ENCODE peak calls at places on chromosomes 4 and X, in five cellular contexts. D is cardiac fibroblast, L is NCI-H345, K is cardiac septum, C is endodermal cell. X is an unnamed sample.

GRCh38 chrX:123173833-123174232 is 10.2 kb upstream of the GRIA3 start:
- DNase-seq in C (no peak), L (no peak), K (no peak), D (peak; percentile 27), X (no peak)

GRCh38 chrX:68504237-68504636 is 5.4 kb downstream of the YIPF6 start:
- DNase-seq in C (no peak), L (no peak), K (no peak), D (peak; percentile 85), X (no peak)

GRCh38 chr4:153523941-153524386 is 57.8 kb downstream of the TMEM131L start:
- DNase-seq in L (no peak), C (peak; percentile 65), K (no peak), D (peak; percentile 62), X (no peak)

GRCh38 chr4:1208970-1209704 is 36.8 kb upstream of the SPON2 start:
- DNase-seq in K (no peak), D (peak; percentile 40), L (no peak), C (no peak), X (no peak)

GRCh38 chrX:19705196-19705769 is 182.1 kb downstream of the SH3KBP1 start:
- DNase-seq in D (peak; percentile 65), C (no peak), K (no peak), L (no peak), X (no peak)

GRCh38 chrX:40090050-40090804 is 7.5 kb downstream of the BCOR start:
- DNase-seq in C (peak; percentile 86), D (peak; percentile 10), K (no peak), L (no peak), X (no peak)

GRCh38 chr4:71639380-71639779 is 144.5 kb downstream of the GC start:
- DNase-seq in C (peak; percentile 71), L (no peak), K (no peak), D (no peak), X (no peak)

GRCh38 chr4:14289708-14290107 is 662.2 kb upstream of the BOD1L1 start:
- DNase-seq in K (no peak), L (no peak), D (peak; percentile 75), C (no peak), X (no peak)

GRCh38 chr4:1939664-1940509 is 68.7 kb downstream of the NSD2 start:
- DNase-seq in L (peak; percentile 8), D (peak; percentile 88), C (no peak), K (no peak), X (peak; percentile 48)

GRCh38 chr4:16159321-16159720 is 67.0 kb downstream of the TAPT1 start:
- DNase-seq in L (no peak), C (no peak), K (no peak), D (no peak), X (no peak)

GRCh38 chr4:90403781-90404180 is 276.6 kb downstream of the CCSER1 start:
- DNase-seq in K (no peak), L (no peak), D (no peak), C (no peak), X (no peak)

GRCh38 chrX:133335027-133335426 is 80.3 kb downstream of the GPC4 start:
- DNase-seq in L (peak; percentile 13), K (no peak), C (no peak), D (peak; percentile 7), X (peak; percentile 23)

GRCh38 chr4:76950846-76951321 is 1.3 kb downstream of the SEPTIN11 start:
- DNase-seq in D (peak; percentile 59), L (no peak), K (no peak), C (no peak), X (peak; percentile 43)

GRCh38 chr4:15232725-15233597 is 194.9 kb upstream of the C1QTNF7 start:
- DNase-seq in L (no peak), C (no peak), D (peak; percentile 84), K (no peak), X (no peak)

GRCh38 chr4:8746523-8747466 is 124.8 kb downstream of the HMX1 start:
- DNase-seq in K (peak; percentile 60), L (no peak), D (no peak), C (peak; percentile 26), X (no peak)

GRCh38 chr4:158538176-158538575 is 16.5 kb downstream of the RXFP1 start:
- DNase-seq in K (no peak), C (no peak), L (no peak), D (peak; percentile 79), X (no peak)

GRCh38 chr4:4269856-4270255 is 20.1 kb downstream of the LYAR start:
- DNase-seq in C (no peak), D (peak; percentile 88), K (no peak), L (no peak), X (no peak)

GRCh38 chrX:30935985-30936384 is 46.9 kb upstream of the TAB3 start:
- DNase-seq in K (no peak), D (peak; percentile 15), C (peak; percentile 69), L (no peak), X (peak; percentile 38)